ENCODE peak calls at places on chromosomes 6 and 20, in six cellular contexts. Q, F, K, D, A and Y are unnamed samples.

GRCh38 chr6:169158750-169159149 is 94.9 kb downstream of the THBS2 start:
- DNase-seq in Q (no peak), F (no peak), K (no peak), D (no peak), A (no peak), Y (no peak)

GRCh38 chr6:164911873-164912580 is 397.4 kb downstream of the C6orf118 start:
- DNase-seq in Q (no peak), F (no peak), K (no peak), D (no peak), A (no peak), Y (no peak)

GRCh38 chr20:20022498-20022897 is 5.3 kb downstream of the NAA20 start:
- DNase-seq in Q (no peak), F (no peak), K (no peak), D (no peak), A (no peak), Y (no peak)

GRCh38 chr6:33709605-33710295 is 1.8 kb downstream of the UQCC2 start:
- DNase-seq in Q (no peak), F (no peak), K (no peak), D (no peak), A (no peak), Y (no peak)

GRCh38 chr20:19775353-19776201 is 17.5 kb downstream of the RIN2 start:
- DNase-seq in Q (no peak), F (no peak), K (no peak), D (no peak), A (peak), Y (no peak)

GRCh38 chr20:23305098-23305497 is 45.5 kb upstream of the NXT1 start:
- DNase-seq in Q (peak), F (no peak), K (peak), D (no peak), A (no peak), Y (no peak)

GRCh38 chr6:3260772-3261517 is 2.2 kb downstream of the PSMG4 start:
- DNase-seq in Q (no peak), F (no peak), K (peak), D (no peak), A (peak), Y (no peak)

GRCh38 chr6:125123468-125124249 is 29.9 kb upstream of the TPD52L1 start:
- DNase-seq in Q (no peak), F (no peak), K (no peak), D (no peak), A (no peak), Y (no peak)

GRCh38 chr6:42452171-42453026 is 673 bp upstream of the TRERF1 start:
- DNase-seq in Q (peak), F (peak), K (peak), D (no peak), A (peak), Y (no peak)

GRCh38 chr6:12844284-12845223 is 128.0 kb downstream of the PHACTR1 start:
- DNase-seq in Q (no peak), F (no peak), K (peak), D (peak), A (peak), Y (peak)

GRCh38 chr20:46767127-46767761 is 57.8 kb downstream of the SLC2A10 start:
- DNase-seq in Q (no peak), F (peak), K (peak), D (no peak), A (peak), Y (peak)

GRCh38 chr6:1190361-1190760 is 121.5 kb upstream of the FOXQ1 start:
- DNase-seq in Q (no peak), F (no peak), K (peak), D (peak), A (peak), Y (no peak)

GRCh38 chr6:20271818-20272217 is 59.5 kb upstream of the MBOAT1 start:
- DNase-seq in Q (no peak), F (no peak), K (no peak), D (no peak), A (no peak), Y (no peak)

GRCh38 chr6:115219645-115220044 is 841.0 kb downstream of the FRK start:
- DNase-seq in Q (no peak), F (no peak), K (no peak), D (no peak), A (no peak), Y (no peak)

GRCh38 chr6:56370591-56371198 is 123.3 kb upstream of the COL21A1 start:
- DNase-seq in Q (no peak), F (peak), K (peak), D (peak), A (no peak), Y (no peak)

GRCh38 chr6:165820934-165821333 is 157.9 kb upstream of the PDE10A start:
- DNase-seq in Q (no peak), F (no peak), K (no peak), D (no peak), A (no peak), Y (no peak)

GRCh38 chr6:130425532-130425931 is 59.7 kb downstream of the TMEM200A start:
- DNase-seq in Q (no peak), F (no peak), K (peak), D (no peak), A (no peak), Y (no peak)

GRCh38 chr6:56794421-56794820 is 151.7 kb upstream of the DST start:
- DNase-seq in Q (no peak), F (no peak), K (no peak), D (no peak), A (peak), Y (peak)

GRCh38 chr6:126267621-126268020 is 72.3 kb upstream of the CENPW start:
- DNase-seq in Q (no peak), F (no peak), K (no peak), D (no peak), A (no peak), Y (no peak)

GRCh38 chr20:57402206-57403125 is 11.3 kb downstream of the RBM38 start:
- DNase-seq in Q (no peak), F (no peak), K (no peak), D (no peak), A (no peak), Y (no peak)

GRCh38 chr6:119562168-119562567 is 212.6 kb upstream of the MAN1A1 start:
- DNase-seq in Q (no peak), F (no peak), K (no peak), D (no peak), A (no peak), Y (no peak)

GRCh38 chr20:12053348-12053747 is 135.7 kb downstream of the BTBD3 start:
- DNase-seq in Q (peak), F (peak), K (peak), D (peak), A (peak), Y (peak)

GRCh38 chr6:108721308-108721707 is 126.9 kb upstream of the ARMC2 start:
- DNase-seq in Q (no peak), F (no peak), K (no peak), D (no peak), A (no peak), Y (no peak)

GRCh38 chr6:70980800-70981199 is 23.9 kb upstream of the B3GAT2 start:
- DNase-seq in Q (no peak), F (no peak), K (no peak), D (no peak), A (no peak), Y (no peak)

GRCh38 chr20:53576586-53577318 is 16.9 kb downstream of the ZNF217 start:
- DNase-seq in Q (no peak), F (no peak), K (no peak), D (no peak), A (no peak), Y (no peak)

GRCh38 chr6:147570681-147571080 is 62.2 kb downstream of the SAMD5 start:
- DNase-seq in Q (no peak), F (no peak), K (no peak), D (no peak), A (no peak), Y (no peak)

GRCh38 chr6:37011656-37012378 is 6.4 kb downstream of the FGD2 start:
- DNase-seq in Q (no peak), F (peak), K (peak), D (no peak), A (no peak), Y (no peak)